ENCODE peak calls at places on chromosomes 11 and 22, in six cellular contexts. S, U, J, V, T and K are unnamed samples.

GRCh38 chr22:21450320-21450831 is 16.8 kb upstream of the TMEM191C start:
- DNase-seq in S (no peak), U (no peak), J (peak), V (no peak), T (no peak), K (peak)

GRCh38 chr22:38310518-38311330 is 6.5 kb downstream of the CSNK1E start:
- DNase-seq in S (no peak), U (no peak), J (no peak), V (no peak), T (no peak), K (no peak)

GRCh38 chr11:123841189-123841588 is 35.0 kb upstream of the OR6M1 start:
- DNase-seq in S (no peak), U (no peak), J (no peak), V (no peak), T (no peak), K (no peak)

GRCh38 chr22:28702891-28703290 is 23.3 kb upstream of the TTC28 start:
- DNase-seq in S (no peak), U (no peak), J (no peak), V (no peak), T (no peak), K (no peak)

GRCh38 chr11:12735262-12735661 is 61.0 kb downstream of the TEAD1 start:
- DNase-seq in S (no peak), U (no peak), J (no peak), V (no peak), T (no peak), K (no peak)

GRCh38 chr11:78690588-78690987 is 115.9 kb upstream of the NARS2 start:
- DNase-seq in S (no peak), U (no peak), J (no peak), V (no peak), T (no peak), K (no peak)

GRCh38 chr11:101482556-101483124 is 101.2 kb downstream of the TRPC6 start:
- DNase-seq in S (no peak), U (no peak), J (no peak), V (no peak), T (no peak), K (no peak)

GRCh38 chr11:111499483-111499882 is 12.7 kb downstream of the BTG4 start:
- DNase-seq in S (no peak), U (no peak), J (no peak), V (no peak), T (no peak), K (no peak)

GRCh38 chr22:42962295-42963230 is 52.4 kb downstream of the PACSIN2 start:
- DNase-seq in S (no peak), U (no peak), J (no peak), V (no peak), T (no peak), K (no peak)

GRCh38 chr11:95698939-95699562 is 90.5 kb downstream of the FAM76B start:
- DNase-seq in S (no peak), U (no peak), J (no peak), V (peak), T (no peak), K (no peak)

GRCh38 chr11:36253238-36253637 is 36.0 kb downstream of the COMMD9 start:
- DNase-seq in S (no peak), U (no peak), J (no peak), V (no peak), T (no peak), K (peak)

GRCh38 chr11:131760191-131760951 is 390.0 kb downstream of the NTM start:
- DNase-seq in S (no peak), U (no peak), J (peak), V (no peak), T (no peak), K (no peak)

GRCh38 chr11:117780456-117780855 is 16.6 kb downstream of the DSCAML1 start:
- DNase-seq in S (no peak), U (no peak), J (no peak), V (no peak), T (no peak), K (no peak)

GRCh38 chr11:38971141-38971540 is 2373.1 kb upstream of the RAG2 start:
- DNase-seq in S (no peak), U (no peak), J (no peak), V (no peak), T (no peak), K (no peak)

GRCh38 chr11:33735426-33736147 is 636 bp downstream of the CD59 start:
- DNase-seq in S (no peak), U (peak), J (peak), V (peak), T (peak), K (peak)

GRCh38 chr11:69718147-69718546 is 14.3 kb upstream of the FGF19 start:
- DNase-seq in S (peak), U (no peak), J (peak), V (peak), T (peak), K (peak)

GRCh38 chr11:120215634-120216033 is 4.8 kb downstream of the OAF start:
- DNase-seq in S (no peak), U (no peak), J (no peak), V (no peak), T (no peak), K (no peak)

GRCh38 chr11:63897459-63898156 is 19.4 kb downstream of the RCOR2 start:
- DNase-seq in S (no peak), U (no peak), J (no peak), V (no peak), T (no peak), K (no peak)

GRCh38 chr11:38043060-38043459 is 1445.0 kb upstream of the RAG2 start:
- DNase-seq in S (no peak), U (no peak), J (no peak), V (no peak), T (no peak), K (no peak)

GRCh38 chr22:43616645-43617044 is 195.5 kb downstream of the EFCAB6 start:
- DNase-seq in S (no peak), U (no peak), J (no peak), V (peak), T (no peak), K (no peak)

GRCh38 chr22:28111501-28111900 is 192.4 kb upstream of the PITPNB start:
- DNase-seq in S (no peak), U (no peak), J (no peak), V (no peak), T (no peak), K (no peak)

GRCh38 chr11:16883179-16883578 is 131.0 kb downstream of the PLEKHA7 start:
- DNase-seq in S (no peak), U (no peak), J (no peak), V (no peak), T (peak), K (no peak)

GRCh38 chr11:79263001-79263400 is 177.8 kb downstream of the TENM4 start:
- DNase-seq in S (no peak), U (no peak), J (no peak), V (no peak), T (no peak), K (no peak)

GRCh38 chr22:45880732-45881523 is 96.0 kb downstream of the WNT7B start:
- DNase-seq in S (no peak), U (no peak), J (no peak), V (no peak), T (no peak), K (no peak)

GRCh38 chr11:87661270-87661669 is 514.0 kb downstream of the RAB38 start:
- DNase-seq in S (no peak), U (no peak), J (no peak), V (no peak), T (no peak), K (no peak)

GRCh38 chr22:25490869-25491268 is 73.6 kb upstream of the GRK3 start:
- DNase-seq in S (no peak), U (no peak), J (no peak), V (no peak), T (no peak), K (no peak)

GRCh38 chr11:44286268-44286880 is 23.6 kb downstream of the ALX4 start:
- DNase-seq in S (peak), U (peak), J (peak), V (peak), T (peak), K (peak)

GRCh38 chr11:73951797-73952196 is 971 bp downstream of the DNAJB13 start:
- DNase-seq in S (no peak), U (no peak), J (no peak), V (no peak), T (no peak), K (no peak)

GRCh38 chr11:22459053-22459452 is 120.9 kb downstream of the SLC17A6 start:
- DNase-seq in S (no peak), U (no peak), J (no peak), V (no peak), T (no peak), K (no peak)

GRCh38 chr11:40606800-40607199 is 852.7 kb downstream of the LRRC4C start:
- DNase-seq in S (no peak), U (no peak), J (no peak), V (no peak), T (no peak), K (no peak)

GRCh38 chr11:28366549-28367341 is 258.6 kb downstream of the METTL15 start:
- DNase-seq in S (no peak), U (no peak), J (no peak), V (no peak), T (no peak), K (no peak)

GRCh38 chr22:46053563-46054090 is 76.7 kb upstream of the WNT7B start:
- DNase-seq in S (peak), U (no peak), J (no peak), V (no peak), T (no peak), K (peak)

GRCh38 chr11:12502041-12502440 is 124.7 kb downstream of the PARVA start:
- DNase-seq in S (no peak), U (no peak), J (peak), V (no peak), T (no peak), K (no peak)

GRCh38 chr11:85886089-85887056 is 31.2 kb downstream of the CCDC83 start:
- DNase-seq in S (no peak), U (no peak), J (no peak), V (no peak), T (no peak), K (no peak)

GRCh38 chr11:120061761-120062560 is 76.0 kb downstream of the TRIM29 start:
- DNase-seq in S (no peak), U (no peak), J (peak), V (no peak), T (no peak), K (no peak)

GRCh38 chr22:38740754-38741153 is 15.0 kb downstream of the SUN2 start:
- DNase-seq in S (no peak), U (no peak), J (no peak), V (no peak), T (no peak), K (no peak)

GRCh38 chr22:30336752-30337460 is 10.2 kb upstream of the TBC1D10A start:
- DNase-seq in S (no peak), U (no peak), J (no peak), V (no peak), T (no peak), K (no peak)

GRCh38 chr11:75450826-75451783 is 18.1 kb upstream of the KLHL35 start:
- DNase-seq in S (peak), U (no peak), J (peak), V (no peak), T (peak), K (peak)

GRCh38 chr11:65446446-65447277 is 24.1 kb downstream of the NEAT1 start:
- DNase-seq in S (no peak), U (no peak), J (no peak), V (no peak), T (no peak), K (no peak)

GRCh38 chr11:3132271-3132781 is 32.8 kb downstream of the OSBPL5 start:
- DNase-seq in S (no peak), U (no peak), J (no peak), V (no peak), T (no peak), K (no peak)

GRCh38 chr11:3130269-3131071 is 34.6 kb downstream of the OSBPL5 start:
- DNase-seq in S (no peak), U (no peak), J (no peak), V (no peak), T (no peak), K (no peak)

GRCh38 chr11:3132831-3133455 is 32.2 kb downstream of the OSBPL5 start:
- DNase-seq in S (no peak), U (no peak), J (no peak), V (no peak), T (no peak), K (no peak)

GRCh38 chr11:3129591-3130268 is 35.4 kb downstream of the OSBPL5 start:
- DNase-seq in S (no peak), U (no peak), J (no peak), V (no peak), T (no peak), K (no peak)

DNA sequence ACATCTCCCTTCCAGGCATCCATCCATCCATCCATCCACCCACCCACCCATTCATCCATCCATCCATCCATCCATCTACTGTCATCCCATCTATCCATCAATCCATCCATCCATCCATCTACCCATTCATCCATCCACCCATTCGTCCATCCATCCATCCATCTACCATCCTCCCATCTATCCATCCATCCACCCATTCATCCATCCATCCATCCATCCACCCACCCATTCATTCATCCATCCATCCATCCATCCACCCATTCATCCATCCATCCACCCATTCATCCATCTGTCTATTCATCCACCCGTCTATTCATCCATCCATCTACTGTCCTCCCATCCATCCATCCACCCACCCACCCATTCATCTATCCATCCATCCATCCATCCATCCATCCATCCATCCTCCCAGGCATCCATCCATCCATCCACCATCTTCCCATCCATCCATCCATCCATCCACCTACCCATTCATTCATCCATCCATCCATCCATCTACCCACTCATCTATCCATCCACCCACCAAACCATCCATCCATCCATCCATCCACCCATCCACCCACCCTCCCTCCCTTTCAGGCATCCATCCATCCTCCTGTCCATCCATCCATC is 33.7 kb downstream of the OSBPL5 start:
- DNase-seq in S (no peak), U (no peak), J (no peak), V (no peak), T (no peak), K (no peak)
- H3K4me2 ChIP-seq in S (no peak), U (no peak), J (no peak), V (no peak), T (no peak), K (no peak)

GRCh38 chr11:129989437-129989836 is 13.2 kb downstream of the PRDM10 start:
- DNase-seq in S (no peak), U (no peak), J (no peak), V (no peak), T (no peak), K (no peak)

GRCh38 chr11:129995163-129995562 is 7.5 kb downstream of the PRDM10 start:
- DNase-seq in S (no peak), U (no peak), J (no peak), V (no peak), T (no peak), K (no peak)

GRCh38 chr11:129987950-129988349 is 14.7 kb downstream of the PRDM10 start:
- DNase-seq in S (no peak), U (no peak), J (no peak), V (no peak), T (no peak), K (no peak)

GRCh38 chr11:129996113-129996870 is 6.3 kb downstream of the PRDM10 start:
- DNase-seq in S (no peak), U (no peak), J (no peak), V (no peak), T (no peak), K (no peak)

GRCh38 chr11:129992161-129992944 is 10.3 kb downstream of the PRDM10 start:
- DNase-seq in S (peak), U (no peak), J (peak), V (peak), T (peak), K (peak)
- TF ChIP-seq CHD2 in S (no peak), U (no peak), J (no peak), V (no peak), T (no peak), K (peak)

GRCh38 chr22:49931863-49932262 is 13.4 kb downstream of the CRELD2 start:
- DNase-seq in S (no peak), U (no peak), J (no peak), V (no peak), T (no peak), K (no peak)
- H3K4me2 ChIP-seq in S (no peak), U (peak), J (no peak), V (no peak), T (no peak), K (no peak)

GRCh38 chr22:23457586-23457985 is 122.5 kb downstream of the IGLL1 start:
- DNase-seq in S (no peak), U (no peak), J (no peak), V (no peak), T (peak), K (no peak)
- TF ChIP-seq CHD2 in S (no peak), U (no peak), J (no peak), V (no peak), T (no peak), K (no peak)

DNA sequence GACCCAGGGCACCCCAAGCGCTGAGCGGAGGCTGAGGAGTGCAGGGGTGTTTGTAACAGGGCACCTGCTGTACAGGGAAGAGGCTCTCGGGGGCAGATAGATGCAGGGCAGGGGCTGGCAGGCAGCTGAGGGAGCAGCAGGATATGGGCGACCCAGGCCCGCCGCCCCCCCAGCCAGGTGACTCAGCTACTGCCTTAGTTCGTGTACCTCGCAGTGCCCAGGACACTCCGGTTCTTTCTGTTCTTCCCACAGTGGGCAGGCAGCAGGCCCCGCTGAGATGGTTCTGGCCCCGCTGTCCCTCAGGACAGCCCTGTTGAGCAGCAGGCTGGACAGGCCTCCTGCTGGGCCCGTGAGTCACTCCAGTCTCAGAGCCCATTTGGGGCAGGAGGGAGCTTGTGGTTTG is 16.2 kb downstream of the PHLDA2 start:
- DNase-seq in S (no peak), U (no peak), J (no peak), V (no peak), T (peak), K (peak)
- H3K4me2 ChIP-seq in S (peak), U (no peak), J (no peak), V (no peak), T (no peak), K (peak)

GRCh38 chr11:2804189-2804588 is 81.4 kb downstream of the CDKN1C start:
- DNase-seq in S (no peak), U (no peak), J (peak), V (no peak), T (no peak), K (no peak)
- TF ChIP-seq CHD2 in S (no peak), U (no peak), J (no peak), V (no peak), T (no peak), K (no peak)

DNA sequence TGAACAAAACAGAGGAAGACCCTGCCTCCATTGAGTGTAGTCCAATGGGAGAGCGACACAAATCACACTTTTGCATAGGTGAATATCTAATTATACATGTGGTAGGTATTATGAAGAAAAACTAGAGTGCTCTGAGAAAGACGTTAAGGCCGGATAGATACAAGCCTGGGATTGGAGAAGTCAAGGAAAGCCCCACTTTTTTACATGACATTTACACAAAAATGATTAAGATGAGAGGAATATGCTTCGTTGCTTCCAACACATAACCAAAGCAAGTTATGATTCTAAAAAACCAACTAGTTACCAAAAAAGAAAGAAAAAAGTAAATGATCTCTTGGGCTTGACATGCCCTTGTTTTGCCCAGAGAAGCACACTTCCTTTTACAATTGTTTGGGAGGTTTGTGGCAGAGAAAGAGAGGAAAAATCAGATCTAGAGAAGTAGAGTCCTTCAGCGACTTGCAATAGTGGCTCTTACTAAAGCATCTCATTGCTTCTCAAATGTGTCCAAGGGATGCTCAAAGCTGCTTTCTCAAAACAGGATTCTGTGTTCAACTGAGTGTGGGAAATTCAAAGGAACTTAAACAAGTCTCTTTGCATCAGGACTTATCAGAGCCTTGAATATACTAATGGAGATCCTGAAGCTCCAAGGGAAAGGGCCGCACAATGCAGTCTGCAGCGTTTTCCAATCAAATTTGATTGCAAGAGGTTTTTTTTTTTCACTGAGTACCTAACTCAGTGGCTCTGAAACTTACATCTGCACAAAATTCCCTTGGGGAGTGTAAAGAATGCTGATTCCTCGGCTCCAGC is 38.8 kb downstream of the FLI1 start:
- DNase-seq in S (no peak), U (peak), J (no peak), V (no peak), T (no peak), K (no peak)
- H3K4me2 ChIP-seq in S (no peak), U (peak), J (peak), V (no peak), T (no peak), K (no peak)

DNA sequence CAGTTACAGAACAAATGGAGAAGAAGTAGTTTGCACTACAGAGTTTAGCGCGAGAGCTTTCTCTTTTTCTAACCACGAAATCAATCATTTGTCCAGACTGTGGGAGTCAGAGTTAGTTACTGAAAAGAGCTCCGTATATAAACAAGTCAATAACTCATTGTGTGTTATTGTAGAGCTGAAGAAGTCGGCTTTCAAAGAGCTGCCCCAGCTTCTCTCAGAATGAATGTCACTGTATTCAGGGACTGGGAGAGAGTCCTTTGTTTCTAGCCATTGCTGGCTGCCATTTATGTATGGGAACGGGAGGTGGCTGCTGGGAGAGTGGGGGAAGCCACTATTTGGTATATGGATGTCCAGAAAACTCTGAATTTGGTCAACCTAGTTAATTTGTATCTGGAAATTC is 227.7 kb downstream of the DCDC1 start:
- DNase-seq in S (no peak), U (no peak), J (no peak), V (no peak), T (no peak), K (no peak)
- TF ChIP-seq CHD2 in S (no peak), U (no peak), J (no peak), V (no peak), T (no peak), K (no peak)